ENCODE peak calls at places on chromosomes 4 and X, in ten cellular contexts. Q is transverse colon, T is brain microvascular endothelial cell, M is AG09319, K is endothelial cell, H is psoas muscle, E is bronchial epithelial cell, N is suprapubic skin, U is IMR-90, X is esophagus squamous epithelium. B is an unnamed sample.

GRCh38 chrX:130485870-130486269 is 84.1 kb downstream of the RBMX2 start:
- DNase-seq in Q (no peak), T (no peak), M (no peak), K (no peak), H (no peak), E (no peak), N (no peak), U (no peak), X (no peak), B (no peak)

GRCh38 chr4:109410776-109411175 is 22.8 kb upstream of the SEC24B start:
- DNase-seq in Q (no peak), T (no peak), M (no peak), K (no peak), H (no peak), E (peak), N (no peak), U (peak), X (no peak), B (no peak)

GRCh38 chr4:42339935-42340406 is 57.3 kb upstream of the SHISA3 start:
- DNase-seq in Q (no peak), T (peak), M (no peak), K (no peak), H (peak), E (no peak), N (no peak), U (peak), X (no peak), B (no peak)

GRCh38 chr4:76035146-76035545 is 724 bp downstream of the CXCL11 start:
- DNase-seq in Q (no peak), T (no peak), M (no peak), K (no peak), H (no peak), E (no peak), N (no peak), U (no peak), X (no peak), B (no peak)

GRCh38 chr4:37977471-37978452 is 17.6 kb downstream of the PTTG2 start:
- DNase-seq in Q (peak), T (peak), M (peak), K (peak), H (peak), E (peak), N (peak), U (peak), X (peak), B (peak)

GRCh38 chr4:3406431-3406830 is 35.3 kb upstream of the HGFAC start:
- DNase-seq in Q (no peak), T (no peak), M (no peak), K (no peak), H (no peak), E (no peak), N (peak), U (no peak), X (no peak), B (no peak)

GRCh38 chrX:71953946-71954345 is 43.3 kb downstream of the NHSL2 start:
- DNase-seq in Q (no peak), T (no peak), M (no peak), K (no peak), H (no peak), E (no peak), N (no peak), U (no peak), X (no peak), B (no peak)

GRCh38 chr4:173170210-173170778 is 1.7 kb downstream of the GALNT7 start:
- DNase-seq in Q (no peak), T (no peak), M (no peak), K (no peak), H (no peak), E (no peak), N (no peak), U (no peak), X (no peak), B (no peak)

GRCh38 chrX:10900585-10901289 is 210.4 kb upstream of the HCCS start:
- DNase-seq in Q (no peak), T (peak), M (no peak), K (no peak), H (no peak), E (peak), N (no peak), U (peak), X (no peak), B (no peak)

GRCh38 chr4:22471999-22472434 is 43.8 kb downstream of the ADGRA3 start:
- DNase-seq in Q (no peak), T (no peak), M (no peak), K (no peak), H (no peak), E (peak), N (no peak), U (peak), X (no peak), B (no peak)

GRCh38 chr4:8228319-8229250 is 29.5 kb downstream of the SH3TC1 start:
- DNase-seq in Q (peak), T (peak), M (peak), K (no peak), H (peak), E (peak), N (no peak), U (peak), X (peak), B (no peak)

GRCh38 chrX:2692221-2693122 is 1.4 kb downstream of the CD99 start:
- DNase-seq in Q (peak), T (no peak), M (no peak), K (peak), H (peak), E (no peak), N (peak), U (peak), X (no peak), B (no peak)

GRCh38 chrX:15877380-15877779 is 22.8 kb upstream of the AP1S2 start:
- DNase-seq in Q (no peak), T (peak), M (no peak), K (no peak), H (peak), E (peak), N (no peak), U (peak), X (no peak), B (no peak)

GRCh38 chr4:123430031-123430430 is 33.4 kb downstream of the SPRY1 start:
- DNase-seq in Q (no peak), T (no peak), M (no peak), K (no peak), H (no peak), E (peak), N (no peak), U (no peak), X (no peak), B (no peak)

GRCh38 chr4:11505225-11505971 is 76.7 kb upstream of the HS3ST1 start:
- DNase-seq in Q (peak), T (no peak), M (no peak), K (no peak), H (no peak), E (peak), N (no peak), U (no peak), X (no peak), B (no peak)

GRCh38 chr4:139901516-139902327 is 236.1 kb downstream of the MGST2 start:
- DNase-seq in Q (no peak), T (no peak), M (no peak), K (no peak), H (no peak), E (peak), N (no peak), U (peak), X (no peak), B (no peak)

GRCh38 chr4:56787380-56787779 is 34.1 kb downstream of the SPINK2 start:
- DNase-seq in Q (peak), T (no peak), M (no peak), K (peak), H (no peak), E (no peak), N (no peak), U (no peak), X (no peak), B (no peak)

GRCh38 chr4:105627620-105628019 is 75.2 kb downstream of the ARHGEF38 start:
- DNase-seq in Q (no peak), T (no peak), M (no peak), K (no peak), H (no peak), E (no peak), N (no peak), U (no peak), X (no peak), B (no peak)

GRCh38 chr4:6474053-6474568 is 1.7 kb upstream of the PPP2R2C start:
- DNase-seq in Q (no peak), T (no peak), M (no peak), K (peak), H (no peak), E (no peak), N (peak), U (no peak), X (no peak), B (no peak)

GRCh38 chr4:181637186-181638105 is 605.8 kb upstream of the TENM3 start:
- DNase-seq in Q (no peak), T (peak), M (no peak), K (no peak), H (no peak), E (no peak), N (no peak), U (peak), X (no peak), B (no peak)

GRCh38 chrX:123590842-123591491 is 141.9 kb downstream of the THOC2 start:
- DNase-seq in Q (no peak), T (no peak), M (no peak), K (no peak), H (no peak), E (peak), N (no peak), U (peak), X (no peak), B (no peak)

GRCh38 chrX:291411-291901 is 10.3 kb downstream of the PLCXD1 start:
- DNase-seq in Q (no peak), T (no peak), M (no peak), K (no peak), H (no peak), E (no peak), N (peak), U (no peak), X (no peak), B (no peak)

GRCh38 chr4:110055014-110055768 is 142.5 kb downstream of the EGF start:
- DNase-seq in Q (no peak), T (peak), M (no peak), K (no peak), H (no peak), E (peak), N (no peak), U (peak), X (no peak), B (no peak)

GRCh38 chr4:144495944-144496343 is 150.0 kb upstream of the HHIP start:
- DNase-seq in Q (no peak), T (no peak), M (no peak), K (no peak), H (no peak), E (no peak), N (no peak), U (no peak), X (no peak), B (no peak)

GRCh38 chr4:13543648-13544555 is at the start of gene NKX3-2:
- DNase-seq in Q (no peak), T (no peak), M (no peak), K (peak), H (no peak), E (no peak), N (no peak), U (peak), X (no peak), B (no peak)

GRCh38 chrX:112536544-112536943 is 143.2 kb downstream of the LHFPL1 start:
- DNase-seq in Q (no peak), T (no peak), M (no peak), K (no peak), H (no peak), E (no peak), N (no peak), U (no peak), X (no peak), B (no peak)

GRCh38 chr4:159248383-159249178 is 145.7 kb downstream of the RAPGEF2 start:
- DNase-seq in Q (no peak), T (peak), M (peak), K (no peak), H (no peak), E (no peak), N (no peak), U (peak), X (no peak), B (no peak)

GRCh38 chr4:151455212-151455611 is 46.2 kb downstream of the FHIP1A start:
- DNase-seq in Q (peak), T (no peak), M (no peak), K (no peak), H (no peak), E (no peak), N (no peak), U (no peak), X (no peak), B (no peak)

GRCh38 chr4:87213425-87213824 is 7.0 kb downstream of the KLHL8 start:
- DNase-seq in Q (no peak), T (no peak), M (no peak), K (no peak), H (no peak), E (peak), N (no peak), U (peak), X (no peak), B (no peak)

GRCh38 chr4:154208424-154208823 is 283.2 kb downstream of the DCHS2 start:
- DNase-seq in Q (no peak), T (no peak), M (no peak), K (no peak), H (no peak), E (peak), N (no peak), U (no peak), X (no peak), B (no peak)

GRCh38 chr4:151807220-151807619 is 46.4 kb upstream of the GATB start:
- DNase-seq in Q (peak), T (no peak), M (no peak), K (no peak), H (peak), E (no peak), N (no peak), U (no peak), X (no peak), B (no peak)

GRCh38 chr4:136749988-136750387 is 782.3 kb downstream of the PCDH18 start:
- DNase-seq in Q (no peak), T (no peak), M (no peak), K (no peak), H (no peak), E (no peak), N (no peak), U (no peak), X (no peak), B (no peak)

GRCh38 chr4:24105183-24106039 is 215.6 kb upstream of the PPARGC1A start:
- DNase-seq in Q (no peak), T (peak), M (peak), K (no peak), H (peak), E (peak), N (no peak), U (peak), X (no peak), B (no peak)

DNA sequence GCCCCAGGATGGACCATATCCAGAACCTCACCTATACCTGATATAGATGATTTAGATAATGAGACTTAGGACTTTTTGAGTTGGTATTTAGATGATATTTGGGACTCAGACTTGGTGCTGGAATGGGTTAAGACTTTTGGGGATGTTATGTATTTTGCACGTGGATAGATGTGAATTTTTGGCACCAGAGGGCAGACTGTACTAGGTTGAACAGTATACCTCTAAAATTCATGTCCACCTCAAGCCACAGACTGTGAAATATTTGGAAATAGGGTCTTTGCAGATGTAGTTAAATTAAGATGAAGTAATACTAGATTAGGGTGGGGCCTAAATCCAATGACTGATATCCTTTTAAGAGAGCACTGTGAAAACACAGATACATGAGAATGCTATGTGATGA is 15.6 kb downstream of the RBM41 start:
- DNase-seq in Q (no peak), T (no peak), M (no peak), K (no peak), H (no peak), E (peak), N (no peak), U (peak), X (no peak), B (no peak)
- TF ChIP-seq CTCF in Q (no peak), T (no peak), M (no peak), K (no peak), H (no peak), E (peak), N (no peak), U (peak), X (no peak), B (no peak)

DNA sequence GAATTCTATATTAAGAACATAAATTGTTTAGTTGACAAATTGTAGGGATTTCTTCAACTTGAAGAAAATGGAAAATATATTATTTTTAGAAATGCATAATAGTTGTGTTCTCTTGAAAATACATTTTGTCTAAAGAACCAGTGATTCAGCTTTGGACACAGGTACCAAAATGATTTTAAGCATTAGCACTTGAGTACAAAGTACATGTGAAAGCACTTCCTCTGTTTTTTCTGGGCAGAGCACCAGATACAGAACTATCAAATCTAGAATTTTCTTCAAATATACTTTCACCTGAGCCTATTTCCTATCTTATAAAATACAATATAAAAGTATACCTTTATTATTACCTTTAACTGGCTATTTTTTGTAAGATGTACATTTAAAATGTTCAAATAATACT is 539.8 kb downstream of the ADGRL3 start:
- DNase-seq in Q (no peak), T (no peak), M (no peak), K (no peak), H (no peak), E (no peak), N (no peak), U (no peak), X (no peak), B (no peak)
- TF ChIP-seq CTCF in Q (no peak), T (no peak), M (no peak), K (no peak), H (no peak), E (no peak), N (no peak), U (no peak), X (no peak), B (no peak)

DNA sequence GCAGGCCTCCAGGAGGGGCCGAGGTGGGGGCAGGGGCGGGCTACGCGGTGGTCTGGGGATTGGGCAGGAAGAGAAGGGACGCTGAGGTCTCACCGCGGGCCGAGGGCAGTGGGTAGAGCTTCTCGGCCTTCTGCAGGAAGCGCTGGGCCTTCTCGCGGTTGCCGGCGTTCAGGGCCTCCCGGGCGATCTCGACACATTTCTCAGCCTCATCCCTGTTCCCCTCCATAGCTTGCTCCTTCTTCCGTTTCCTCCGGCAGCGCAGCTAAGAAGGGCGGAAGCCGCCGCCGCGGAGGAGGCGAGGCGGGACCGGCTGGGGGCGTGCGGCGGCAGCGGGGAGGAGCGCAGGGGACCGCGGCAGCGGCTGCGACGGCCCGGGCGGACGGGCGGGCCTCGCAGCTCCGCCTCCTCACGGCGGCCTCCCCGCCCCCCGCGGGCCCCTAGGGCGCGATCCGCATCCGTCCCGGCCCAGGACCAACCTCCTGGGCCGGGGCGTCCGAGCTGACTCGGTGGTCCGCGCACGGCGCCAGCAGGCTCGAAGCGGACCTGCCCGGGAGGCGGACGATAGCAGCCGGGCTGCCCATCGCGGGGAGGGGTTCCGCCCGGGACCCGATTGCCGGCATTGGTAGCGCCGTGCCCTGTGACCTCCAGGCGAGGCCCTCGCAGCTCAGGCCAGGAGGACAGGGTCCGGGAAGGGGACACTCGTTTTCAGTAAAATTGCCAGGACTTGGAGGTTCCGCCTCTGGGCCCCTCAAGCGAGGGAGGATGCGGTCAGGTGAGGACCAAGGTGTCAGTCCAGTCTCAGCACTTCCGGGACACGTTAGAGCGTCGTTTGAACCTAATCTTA is at the start of gene DNAJB14:
- DNase-seq in Q (peak), T (peak), M (peak), K (peak), H (peak), E (peak), N (peak), U (peak), X (peak), B (peak)
- TF ChIP-seq CTCF in Q (no peak), T (no peak), M (no peak), K (no peak), H (peak), E (no peak), N (no peak), U (no peak), X (peak), B (no peak)

GRCh38 chr4:107665001-107665400 is 55.0 kb downstream of the PAPSS1 start:
- DNase-seq in Q (no peak), T (peak), M (no peak), K (no peak), H (no peak), E (no peak), N (no peak), U (peak), X (no peak), B (no peak)

GRCh38 chr4:107669068-107669467 is 51.0 kb downstream of the PAPSS1 start:
- DNase-seq in Q (no peak), T (no peak), M (no peak), K (no peak), H (no peak), E (no peak), N (no peak), U (no peak), X (no peak), B (no peak)

DNA sequence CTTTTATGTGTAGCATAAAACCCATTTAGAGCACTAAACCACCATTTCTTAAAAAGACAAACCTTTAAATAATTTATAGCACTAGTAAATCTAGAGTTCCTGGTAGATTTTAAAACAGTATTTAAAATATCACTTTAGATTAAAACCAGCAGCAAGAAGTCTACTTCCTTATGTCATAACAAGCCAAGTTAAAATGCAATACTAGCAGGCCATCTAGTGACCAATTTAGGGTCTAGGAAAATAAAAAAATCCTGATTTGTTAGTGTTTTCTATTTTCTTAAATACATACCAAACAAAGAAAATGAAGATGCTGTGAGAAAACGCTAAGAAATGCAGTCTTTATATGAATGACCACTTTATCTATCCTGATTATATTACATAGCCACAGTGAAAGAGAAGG is 53.9 kb downstream of the PAPSS1 start:
- DNase-seq in Q (no peak), T (no peak), M (peak), K (no peak), H (no peak), E (peak), N (no peak), U (peak), X (no peak), B (no peak)
- TF ChIP-seq CTCF in Q (peak), T (peak), M (peak), K (no peak), H (peak), E (no peak), N (no peak), U (peak), X (peak), B (peak)

B was measured in neural crest cell.